ENCODE peak calls at places on chromosome 1, in six cellular contexts. U, I, P, V, E and W are unnamed samples.

GRCh38 chr1:55768345-55768952 is 553.3 kb upstream of the USP24 start:
- DNase-seq in I (no peak), U (no peak), P (no peak), V (no peak), E (no peak), W (no peak)

GRCh38 chr1:205579711-205580110 is 52.1 kb downstream of the ELK4 start:
- DNase-seq in E (no peak), U (no peak), P (no peak), I (no peak), V (no peak), W (no peak)

GRCh38 chr1:213666113-213666512 is 321.7 kb upstream of the PROX1 start:
- DNase-seq in U (no peak), E (no peak), V (no peak), I (no peak), P (no peak), W (no peak)

GRCh38 chr1:218476385-218476784 is 131.2 kb downstream of the TGFB2 start:
- DNase-seq in E (no peak), P (no peak), V (no peak), I (no peak), U (no peak), W (no peak)

GRCh38 chr1:2859219-2859880 is 57.9 kb upstream of the TTC34 start:
- DNase-seq in I (no peak), E (no peak), V (no peak), U (no peak), P (no peak), W (no peak)

GRCh38 chr1:20931930-20932436 is 144.9 kb upstream of the HP1BP3 start:
- DNase-seq in V (no peak), I (no peak), E (no peak), U (no peak), P (no peak), W (no peak)

GRCh38 chr1:167229719-167230385 is 9.2 kb downstream of the POU2F1 start:
- DNase-seq in I (no peak), E (no peak), P (no peak), V (no peak), U (no peak), W (no peak)

GRCh38 chr1:220123889-220124288 is 30.0 kb downstream of the IARS2 start:
- DNase-seq in V (no peak), P (no peak), I (no peak), E (no peak), U (no peak), W (no peak)

GRCh38 chr1:30040081-30041019 is 683.0 kb downstream of the MATN1 start:
- DNase-seq in U (no peak), I (no peak), P (no peak), E (no peak), V (no peak), W (no peak)

GRCh38 chr1:10387611-10388386 is 11.1 kb upstream of the PGD start:
- DNase-seq in U (peak), V (peak), I (peak), P (no peak), E (no peak), W (peak)